ENCODE peak calls at places on chromosomes 7 and 10, in five cellular contexts. V is IMR-90; Q is CD8-positive, alpha-beta T cell; J is uterus; P is breast epithelium. F is an unnamed sample.

GRCh38 chr7:98321301-98321700 is 39.8 kb downstream of the BRI3 start:
- DNase-seq in P (no peak), J (no peak), V (no peak), Q (no peak), F (no peak)

GRCh38 chr10:91617073-91617580 is 15.7 kb downstream of the PPP1R3C start:
- DNase-seq in V (peak; percentile 94), P (no peak), J (no peak), Q (no peak), F (no peak)

GRCh38 chr7:66522518-66522917 is 106.2 kb upstream of the KCTD7 start:
- DNase-seq in V (no peak), Q (no peak), P (no peak), J (no peak), F (no peak)

GRCh38 chr10:126087274-126087673 is 190.9 kb downstream of the FANK1 start:
- DNase-seq in J (no peak), Q (no peak), V (no peak), P (no peak), F (no peak)

GRCh38 chr7:153443031-153443430 is 609.2 kb upstream of the DPP6 start:
- DNase-seq in Q (no peak), P (no peak), J (peak; percentile 58), V (no peak), F (no peak)

GRCh38 chr7:105131890-105132289 is 117.9 kb downstream of the KMT2E start:
- DNase-seq in V (no peak), J (no peak), Q (no peak), P (no peak), F (no peak)

GRCh38 chr10:49165259-49165658 is 22.9 kb downstream of the TMEM273 start:
- DNase-seq in V (no peak), P (no peak), Q (no peak), J (no peak), F (no peak)

GRCh38 chr7:134710854-134711624 is 64.4 kb downstream of the BPGM start:
- DNase-seq in V (peak; percentile 43), P (no peak), J (no peak), Q (peak; percentile 20), F (no peak)

GRCh38 chr10:102085336-102085735 is 20.2 kb downstream of the HPS6 start:
- DNase-seq in P (no peak), J (no peak), V (no peak), Q (no peak), F (no peak)

GRCh38 chr7:141696386-141696785 is 5.6 kb downstream of the DENND11 start:
- DNase-seq in J (no peak), Q (no peak), P (no peak), V (no peak), F (no peak)

GRCh38 chr7:156691764-156692163 is 51.2 kb downstream of the RNF32 start:
- DNase-seq in Q (no peak), J (no peak), P (no peak), V (no peak), F (no peak)

GRCh38 chr10:90041585-90041984 is 340.2 kb downstream of the KIF20B start:
- DNase-seq in P (no peak), V (no peak), J (no peak), Q (no peak), F (no peak)

GRCh38 chr7:155713382-155713781 is 68.9 kb downstream of the RBM33 start:
- DNase-seq in P (no peak), J (no peak), V (no peak), Q (no peak), F (no peak)

GRCh38 chr7:147279516-147279915 is 1162.9 kb downstream of the CNTNAP2 start:
- DNase-seq in V (no peak), Q (no peak), J (no peak), P (no peak), F (no peak)

GRCh38 chr7:149456770-149457421 is 4.0 kb downstream of the ZNF777 start:
- DNase-seq in V (peak; percentile 20), J (no peak), P (no peak), Q (no peak), F (no peak)

GRCh38 chr10:6423413-6424170 is 156.5 kb downstream of the PRKCQ start:
- DNase-seq in V (no peak), Q (no peak), J (no peak), P (no peak), F (no peak)

GRCh38 chr7:7424151-7424873 is 111.4 kb downstream of the COL28A1 start:
- DNase-seq in J (peak; percentile 45), Q (peak; percentile 8), V (peak; percentile 67), P (no peak), F (no peak)

GRCh38 chr7:155170331-155170730 is 100.2 kb downstream of the HTR5A start:
- DNase-seq in P (no peak), V (no peak), Q (no peak), J (no peak), F (no peak)

GRCh38 chr7:105934577-105935185 is 28.4 kb upstream of the CDHR3 start:
- DNase-seq in J (peak; percentile 36), V (peak; percentile 47), Q (no peak), P (no peak), F (no peak)

GRCh38 chr7:128941946-128942526 is 4.3 kb downstream of the IRF5 start:
- DNase-seq in V (no peak), J (no peak), Q (no peak), P (no peak), F (no peak)

GRCh38 chr10:87734987-87735827 is 75.5 kb downstream of the PAPSS2 start:
- DNase-seq in V (peak; percentile 51), Q (no peak), P (no peak), J (peak; percentile 19), F (no peak)

GRCh38 chr7:29146082-29146706 is at the start of gene CPVL:
- DNase-seq in Q (no peak), P (no peak), V (no peak), J (peak; percentile 26), F (no peak)

GRCh38 chr7:150405584-150406310 is 26.6 kb downstream of the ZNF775 start:
- DNase-seq in P (no peak), V (peak; percentile 27), Q (no peak), J (no peak), F (no peak)

GRCh38 chr7:72112992-72113391 is 299.1 kb downstream of the CALN1 start:
- DNase-seq in P (no peak), V (no peak), J (no peak), Q (no peak), F (no peak)

GRCh38 chr7:133077394-133077793 is 4.5 kb downstream of the CHCHD3 start:
- DNase-seq in Q (no peak), J (no peak), V (no peak), P (no peak), F (no peak)

GRCh38 chr7:133081119-133081604 is 728 bp downstream of the CHCHD3 start:
- DNase-seq in P (no peak), Q (no peak), J (no peak), V (no peak), F (no peak)

GRCh38 chr7:133082390-133082766 is 488 bp upstream of the CHCHD3 start:
- DNase-seq in J (no peak), V (no peak), Q (no peak), P (no peak), F (no peak)

GRCh38 chr7:133081605-133082389 is at the start of gene CHCHD3:
- DNase-seq in P (peak; percentile 96), Q (peak; percentile 88), J (peak; percentile 97), V (peak; percentile 98), F (peak; percentile 99)

GRCh38 chr7:133079296-133079695 is 2.6 kb downstream of the CHCHD3 start:
- DNase-seq in Q (no peak), J (no peak), P (no peak), V (no peak), F (no peak)
- H3K4me3 ChIP-seq in Q (no peak overlapping the region), J (no peak overlapping the region), P (no peak overlapping the region), V (no peak overlapping the region), F (no peak overlapping the region)

GRCh38 chr7:45415265-45415664 is 158.9 kb upstream of the ADCY1 start:
- DNase-seq in V (no peak), P (no peak), Q (no peak), J (no peak), F (no peak)
- TF ChIP-seq CTCF in V (no peak), P (no peak), Q (no peak), J (no peak), F (no peak)

DNA sequence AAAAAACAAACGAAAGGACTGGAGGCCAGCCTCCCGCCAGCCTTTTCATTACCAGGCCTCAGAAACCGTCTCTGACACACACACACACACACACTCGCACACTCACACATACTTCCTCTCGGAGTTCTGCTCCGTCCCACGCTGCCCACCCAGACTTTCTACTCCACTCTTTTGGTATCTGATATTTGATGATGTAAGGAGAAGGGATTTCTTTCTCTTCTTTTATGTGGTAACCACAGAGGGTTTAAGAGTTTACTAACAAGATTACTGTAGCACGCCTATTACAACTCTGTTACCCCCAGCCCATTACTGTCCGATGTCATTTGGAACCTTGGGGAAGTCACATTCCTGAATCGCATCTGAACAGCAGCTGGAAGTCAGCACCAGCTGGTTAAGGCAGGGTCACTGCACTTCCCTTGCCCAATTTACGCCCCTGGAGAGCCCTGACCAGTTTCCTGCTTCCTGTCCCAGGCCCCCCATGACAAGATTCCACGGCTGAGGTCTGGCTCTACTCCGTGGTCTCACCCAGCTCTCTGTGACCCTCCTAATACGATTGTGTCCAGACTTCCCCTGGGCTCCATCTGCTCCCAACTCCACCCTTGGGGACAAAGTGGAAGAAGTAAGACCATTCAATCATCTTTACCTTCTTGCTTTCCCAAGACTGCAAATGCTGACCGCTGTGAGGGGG is 1.1 kb downstream of the DENND2A start:
- DNase-seq in P (no peak), Q (no peak), V (peak; percentile 90), J (peak; percentile 73), F (no peak)
- H3K27ac ChIP-seq in P (peak overlapping the region; percentile 36), Q (no peak overlapping the region), V (peak overlapping the region; percentile 92), J (peak overlapping the region; percentile 95), F (peak overlapping the region; percentile 0)

GRCh38 chr10:88978463-88978862 is 12.1 kb upstream of the FAS start:
- DNase-seq in Q (no peak), V (no peak), P (no peak), J (no peak), F (no peak)

GRCh38 chr10:88975377-88975720 is 15.2 kb upstream of the FAS start:
- DNase-seq in P (no peak), J (no peak), Q (no peak), V (no peak), F (no peak)

GRCh38 chr10:88974012-88974411 is 16.6 kb upstream of the FAS start:
- DNase-seq in P (no peak), Q (no peak), J (no peak), V (peak; percentile 47), F (no peak)

GRCh38 chr10:88971668-88972067 is 18.9 kb upstream of the FAS start:
- DNase-seq in Q (no peak), V (peak; percentile 28), P (no peak), J (no peak), F (no peak)

DNA sequence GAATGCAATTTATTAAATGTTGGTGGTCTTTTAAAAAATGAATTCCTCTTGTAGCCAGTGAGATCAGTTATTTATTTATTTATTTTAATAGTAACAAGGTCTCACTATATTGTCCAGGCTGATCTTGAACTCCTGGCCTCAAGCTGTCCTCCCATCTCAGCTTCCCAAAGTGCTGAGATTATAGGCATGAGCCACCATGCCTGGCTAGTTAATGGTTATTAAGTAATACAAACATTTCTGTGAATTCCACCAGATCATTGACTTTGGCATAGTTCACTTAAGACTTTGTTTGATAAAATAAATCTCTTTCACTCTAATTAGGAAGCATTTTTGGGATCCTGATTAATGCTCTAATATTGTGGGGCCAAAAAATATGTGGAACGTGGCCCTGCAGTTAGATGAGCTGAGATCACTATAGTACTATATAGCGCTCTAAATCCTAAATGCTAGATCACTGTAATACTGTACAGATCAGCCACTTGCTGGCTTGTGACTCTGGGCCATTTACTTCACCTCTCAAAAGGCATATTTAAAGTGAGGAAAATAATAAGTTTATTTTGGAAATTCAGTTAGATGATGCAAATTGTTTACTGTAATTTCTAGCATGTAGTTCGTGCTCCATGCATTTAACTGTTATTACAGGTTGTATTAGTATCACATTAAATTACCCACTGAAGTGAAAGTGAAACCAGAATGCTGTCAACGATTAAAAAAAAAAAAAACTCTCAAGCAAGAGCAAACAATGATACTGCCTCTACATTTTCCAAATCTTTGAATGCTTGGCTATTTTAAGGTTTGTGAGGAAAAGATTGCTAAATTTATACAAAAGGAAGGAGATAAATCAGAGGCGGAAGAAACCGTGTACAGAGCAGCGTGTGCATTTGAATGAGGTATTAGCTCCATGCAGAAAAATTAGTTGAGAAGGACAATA is 15.9 kb upstream of the FAS start:
- DNase-seq in V (peak; percentile 44), P (no peak), Q (no peak), J (no peak), F (no peak)
- H3K4me3 ChIP-seq in V (peak overlapping the region; percentile 53), P (peak overlapping the region; percentile 34), Q (peak overlapping the region; percentile 51), J (peak overlapping the region; percentile 39), F (peak overlapping the region; percentile 71)